ENCODE peak calls at places on chromosome 6, in six cellular contexts. T is gastrocnemius medialis, F is amniotic stem cell, W is left colon, J is left ventricle myocardium inferior, E is osteocyte. X is an unnamed sample.

GRCh38 chr6:166286831-166287271 is 21.3 kb downstream of the PRR18 start:
- DNase-seq in T (no peak), F (no peak), W (no peak), J (no peak), E (peak), X (no peak)

GRCh38 chr6:90098025-90098474 is 198.6 kb downstream of the BACH2 start:
- DNase-seq in T (peak), F (peak), W (peak), J (peak), E (no peak), X (peak)

GRCh38 chr6:131292145-131292938 is 157.1 kb downstream of the AKAP7 start:
- DNase-seq in T (no peak), F (no peak), W (no peak), J (no peak), E (no peak), X (no peak)

GRCh38 chr6:18386302-18386976 is 711 bp upstream of the RNF144B start:
- DNase-seq in T (peak), F (no peak), W (no peak), J (no peak), E (no peak), X (peak)

GRCh38 chr6:157669747-157670216 is 153.3 kb upstream of the SNX9 start:
- DNase-seq in T (peak), F (peak), W (peak), J (peak), E (no peak), X (peak)

GRCh38 chr6:42505377-42505702 is 53.6 kb upstream of the TRERF1 start:
- DNase-seq in T (no peak), F (no peak), W (no peak), J (no peak), E (no peak), X (no peak)

GRCh38 chr6:16140607-16141006 is 11.7 kb downstream of the MYLIP start:
- DNase-seq in T (no peak), F (no peak), W (no peak), J (no peak), E (no peak), X (no peak)

GRCh38 chr6:154606457-154606856 is 96.0 kb upstream of the CNKSR3 start:
- DNase-seq in T (no peak), F (no peak), W (no peak), J (no peak), E (no peak), X (no peak)

GRCh38 chr6:38027685-38028373 is 208.3 kb downstream of the ZFAND3 start:
- DNase-seq in T (no peak), F (no peak), W (no peak), J (no peak), E (no peak), X (no peak)

GRCh38 chr6:80548496-80548895 is 442.0 kb downstream of the BCKDHB start:
- DNase-seq in T (no peak), F (no peak), W (no peak), J (no peak), E (no peak), X (no peak)

GRCh38 chr6:32852844-32853540 is 512 bp downstream of the TAP1 start:
- DNase-seq in T (peak), F (peak), W (peak), J (peak), E (no peak), X (peak)